ENCODE peak calls at places on chromosomes 5 and 9, in five cellular contexts. Z is cardiac muscle cell, V is H1, D is mesendoderm, F is K562. C is an unnamed sample. For H3K36me3 and H3K4me1, the result is how much of the 10 kb centered on the place peaks cover.

GRCh38 chr9:15824310-15824709 is 271.5 kb downstream of the CCDC171 start:
- DNase-seq in D (peak), F (no peak), V (no peak), Z (peak), C (no peak)

GRCh38 chr5:125987677-125988255 is 435.4 kb upstream of the GRAMD2B start:
- DNase-seq in Z (peak), F (no peak), D (peak), V (peak), C (no peak)

GRCh38 chr9:106675780-106676179 is 187.2 kb upstream of the ZNF462 start:
- DNase-seq in Z (no peak), D (peak), F (no peak), V (no peak), C (no peak)

GRCh38 chr9:20693068-20693467 is 9.0 kb downstream of the FOCAD start:
- DNase-seq in V (no peak), F (no peak), Z (peak), D (peak), C (no peak)

GRCh38 chr9:106467113-106467846 is 395.7 kb upstream of the ZNF462 start:
- DNase-seq in F (no peak), D (peak), Z (peak), V (peak), C (peak)

GRCh38 chr9:77911928-77912327 is 119.7 kb downstream of the GNAQ start:
- DNase-seq in Z (no peak), F (no peak), D (no peak), V (no peak), C (no peak)

GRCh38 chr9:94937214-94937903 is 210.9 kb downstream of the AOPEP start:
- DNase-seq in F (peak), V (no peak), Z (no peak), D (peak), C (no peak)

GRCh38 chr9:93186151-93186715 is 2.3 kb downstream of the WNK2 start:
- DNase-seq in F (no peak), Z (no peak), D (no peak), V (no peak), C (no peak)

GRCh38 chr9:135770203-135770535 is 68.2 kb downstream of the KCNT1 start:
- DNase-seq in Z (no peak), V (no peak), D (no peak), F (no peak), C (no peak)
- H3K36me3 ChIP-seq in Z (under half), V (under half), D (under half), F (under half), C (under half)

GRCh38 chr5:172899436-172899835 is 59.8 kb upstream of the RPL26L1 start:
- DNase-seq in V (no peak), Z (no peak), D (no peak), F (no peak), C (no peak)

GRCh38 chr5:172901788-172902496 is 57.3 kb upstream of the RPL26L1 start:
- DNase-seq in D (peak), V (no peak), Z (peak), F (no peak), C (no peak)

GRCh38 chr5:172902497-172903472 is 56.4 kb upstream of the RPL26L1 start:
- DNase-seq in F (peak), Z (peak), V (no peak), D (peak), C (peak)

GRCh38 chr5:172898513-172899369 is 60.5 kb upstream of the RPL26L1 start:
- DNase-seq in Z (no peak), D (no peak), F (no peak), V (no peak), C (no peak)

GRCh38 chr5:172901012-172901780 is 58.0 kb upstream of the RPL26L1 start:
- DNase-seq in D (peak), V (no peak), F (peak), Z (peak), C (no peak)
- H3K4me1 ChIP-seq in D (under half), V (under half), F (under half), Z (under half), C (under half)

DNA sequence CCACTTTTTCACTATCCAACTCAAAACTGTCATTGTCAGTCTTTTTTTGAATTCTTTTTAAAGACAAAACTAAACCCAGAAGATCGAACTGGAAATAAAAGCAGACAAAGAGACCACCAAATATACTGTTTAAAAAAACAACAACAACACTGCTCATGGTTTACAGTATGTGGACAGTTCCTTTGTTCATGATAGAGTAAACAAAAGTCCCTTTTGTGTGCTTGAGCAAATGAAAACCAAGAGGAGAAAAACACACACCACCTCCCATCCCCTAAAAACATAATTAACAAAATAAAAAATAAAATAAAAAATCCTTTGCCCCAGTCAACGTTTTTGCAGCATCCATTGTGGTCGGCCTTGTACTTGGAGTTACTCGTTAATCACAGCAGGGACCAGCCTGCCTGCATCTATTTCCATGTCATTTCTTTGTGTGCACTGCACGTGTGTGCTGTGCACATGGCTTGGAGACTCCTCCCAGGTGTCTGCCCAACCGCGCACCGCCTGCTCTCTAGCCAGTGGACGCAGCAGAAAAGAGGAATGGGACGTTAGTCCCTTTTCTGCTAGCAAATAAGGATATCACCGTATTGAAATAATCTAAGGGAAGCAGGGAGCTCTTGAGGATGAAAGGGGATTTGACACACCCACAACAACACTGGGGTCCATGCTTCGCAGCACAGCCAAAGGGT is 130.1 kb downstream of the SEMA6A start:
- DNase-seq in V (no peak), D (no peak), Z (no peak), F (no peak), C (no peak)
- H3K36me3 ChIP-seq in V (under half), D (under half), Z (under half), F (under half), C (under half)

GRCh38 chr9:136691316-136692189 is 4.3 kb upstream of the AGPAT2 start:
- DNase-seq in V (no peak), Z (no peak), F (no peak), D (no peak), C (no peak)
- H3K4me1 ChIP-seq in V (under half), Z (under half), F (half or more), D (under half), C (under half)

GRCh38 chr5:151739395-151739794 is 19.0 kb downstream of the ATOX1 start:
- DNase-seq in D (peak), F (no peak), Z (no peak), V (no peak), C (no peak)

GRCh38 chr5:151740958-151741373 is 17.5 kb downstream of the ATOX1 start:
- DNase-seq in F (no peak), D (no peak), V (no peak), Z (no peak), C (no peak)

GRCh38 chr5:151738125-151738848 is 20.1 kb downstream of the ATOX1 start:
- DNase-seq in D (no peak), F (no peak), Z (no peak), V (no peak), C (no peak)

GRCh38 chr5:151740336-151740942 is 18.0 kb downstream of the ATOX1 start:
- DNase-seq in D (peak), F (peak), Z (peak), V (no peak), C (no peak)

GRCh38 chr5:151739939-151740335 is 18.5 kb downstream of the ATOX1 start:
- DNase-seq in D (peak), F (no peak), V (no peak), Z (no peak), C (no peak)
- H3K36me3 ChIP-seq in D (under half), F (under half), V (under half), Z (under half), C (under half)

GRCh38 chr5:119322312-119322947 is 33.4 kb upstream of the TNFAIP8 start:
- DNase-seq in D (peak), F (no peak), Z (no peak), V (no peak), C (no peak)
- H3K4me1 ChIP-seq in D (under half), F (half or more), Z (under half), V (under half), C (under half)

GRCh38 chr9:128484686-128485413 is 19.7 kb upstream of the GLE1 start:
- DNase-seq in Z (no peak), F (peak), V (no peak), D (no peak), C (no peak)
- H3K36me3 ChIP-seq in Z (under half), F (half or more), V (under half), D (under half), C (under half)

DNA sequence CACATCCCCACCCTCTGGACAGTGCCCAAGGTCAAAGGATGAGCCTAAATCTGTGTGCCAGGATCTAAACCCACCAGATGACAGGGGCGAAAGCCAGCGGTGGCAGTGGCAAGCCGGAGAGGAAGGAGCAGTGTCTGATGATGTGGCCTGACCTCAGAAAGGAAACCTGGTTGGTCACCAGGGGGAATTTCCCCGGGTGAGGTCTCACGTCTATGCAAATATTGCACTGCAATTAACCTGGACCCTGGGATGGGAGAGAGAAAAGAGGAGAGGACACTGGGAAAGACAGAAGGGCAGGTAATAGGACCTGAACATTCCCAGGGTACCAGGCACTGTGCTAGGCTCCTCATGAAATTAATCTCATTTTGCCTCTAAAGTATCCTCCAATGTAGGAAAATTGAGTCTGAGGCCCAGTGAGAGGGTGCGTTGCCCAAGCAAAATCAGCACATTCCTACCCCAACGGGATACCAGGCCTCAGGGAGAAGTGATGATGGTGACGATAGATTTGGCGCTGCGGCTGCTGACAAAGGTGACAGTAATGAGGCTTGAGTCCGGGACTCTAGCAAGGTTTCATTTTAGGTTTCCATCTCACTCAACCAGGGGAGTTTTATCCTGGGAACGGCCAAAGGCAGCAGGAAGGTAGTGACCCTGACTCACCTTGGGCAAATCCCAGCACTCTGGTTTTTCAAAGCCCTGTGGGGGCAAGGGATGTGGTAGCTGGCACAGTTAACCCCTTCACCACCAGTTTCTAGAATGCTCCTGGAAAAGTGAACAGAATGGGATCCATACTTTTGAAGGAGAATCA is 13.4 kb upstream of the TNIP1 start:
- DNase-seq in V (no peak), Z (no peak), F (no peak), D (no peak), C (no peak)
- H3K4me1 ChIP-seq in V (under half), Z (under half), F (under half), D (under half), C (under half)

DNA sequence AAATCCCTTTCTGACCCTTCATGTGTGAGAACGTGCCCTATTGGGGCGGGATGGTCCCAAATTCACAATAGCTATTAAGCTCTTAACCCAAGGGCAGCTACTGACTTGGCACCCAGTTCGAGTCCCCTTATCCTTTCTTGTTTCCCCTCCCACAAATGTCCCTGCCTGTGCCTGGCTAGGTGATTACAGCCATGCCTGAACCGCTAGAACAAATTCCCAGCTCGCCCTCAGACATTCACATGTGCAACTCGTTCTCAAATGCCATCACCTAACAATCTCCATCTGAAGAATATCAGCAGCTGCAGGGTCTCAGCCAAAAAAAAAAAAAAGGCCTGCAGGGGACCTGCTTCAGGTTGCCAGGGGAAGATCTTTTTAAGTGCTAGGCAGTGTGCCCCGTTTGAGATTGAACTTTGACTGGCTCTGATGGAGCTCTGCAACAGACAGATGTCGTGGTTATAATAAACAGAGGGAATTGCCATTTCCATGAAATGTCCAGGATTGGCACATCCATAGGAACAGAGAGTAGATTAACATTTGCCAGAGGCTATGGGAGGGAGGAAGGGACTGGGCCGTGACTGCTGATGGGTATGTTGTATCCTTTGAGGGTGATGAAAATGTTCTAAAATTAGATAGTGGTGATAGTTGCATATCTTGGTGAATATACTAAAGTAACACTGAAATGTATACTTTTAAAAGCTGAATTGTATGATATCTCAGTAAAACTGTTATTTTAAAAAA is 347.2 kb upstream of the WWC1 start:
- DNase-seq in V (no peak), F (no peak), Z (no peak), D (no peak), C (no peak)
- H3K36me3 ChIP-seq in V (under half), F (under half), Z (under half), D (under half), C (under half)